ENCODE peak calls at places on chromosome 4, in nine cellular contexts. One of them, this sample, is unnamed.

GRCh38 chr4:92406488-92406887 is 102.7 kb downstream of the GRID2 start:
- DNase-seq in A549: no peak
- DNase-seq in K562: no peak
- DNase-seq in suprapubic skin: no peak
- DNase-seq in adrenal gland: no peak
- DNase-seq in stomach: no peak
- DNase-seq in ovary: no peak
- DNase-seq in NB4: no peak
- DNase-seq in uterus: no peak
- DNase-seq in this sample: no peak

GRCh38 chr4:81623434-81623833 is 151.7 kb upstream of the RASGEF1B start:
- DNase-seq in NB4: no peak
- DNase-seq in A549: no peak
- DNase-seq in ovary: no peak
- DNase-seq in suprapubic skin: no peak
- DNase-seq in adrenal gland: no peak
- DNase-seq in K562: no peak
- DNase-seq in stomach: no peak
- DNase-seq in uterus: no peak
- DNase-seq in this sample: no peak

GRCh38 chr4:80540349-80540748 is 204.8 kb downstream of the CFAP299 start:
- DNase-seq in K562: no peak
- DNase-seq in suprapubic skin: no peak
- DNase-seq in ovary: no peak
- DNase-seq in stomach: no peak
- DNase-seq in A549: no peak
- DNase-seq in uterus: no peak
- DNase-seq in NB4: no peak
- DNase-seq in adrenal gland: no peak
- DNase-seq in this sample: no peak

GRCh38 chr4:127656047-127656680 is 23.4 kb downstream of the INTU start:
- DNase-seq in suprapubic skin: no peak
- DNase-seq in stomach: no peak
- DNase-seq in A549: no peak
- DNase-seq in uterus: no peak
- DNase-seq in adrenal gland: no peak
- DNase-seq in K562: no peak
- DNase-seq in ovary: no peak
- DNase-seq in NB4: no peak
- DNase-seq in this sample: no peak

GRCh38 chr4:183200453-183200852 is 101.4 kb downstream of the WWC2 start:
- DNase-seq in suprapubic skin: no peak
- DNase-seq in ovary: peak
- DNase-seq in uterus: peak
- DNase-seq in stomach: peak
- DNase-seq in adrenal gland: peak
- DNase-seq in A549: peak
- DNase-seq in K562: no peak
- DNase-seq in NB4: no peak
- DNase-seq in this sample: no peak

GRCh38 chr4:67080158-67080557 is 465.1 kb downstream of the CENPC start:
- DNase-seq in A549: no peak
- DNase-seq in adrenal gland: no peak
- DNase-seq in suprapubic skin: no peak
- DNase-seq in stomach: no peak
- DNase-seq in NB4: no peak
- DNase-seq in K562: no peak
- DNase-seq in uterus: no peak
- DNase-seq in ovary: no peak
- DNase-seq in this sample: no peak

GRCh38 chr4:21726255-21726815 is 222.2 kb downstream of the KCNIP4 start:
- DNase-seq in NB4: no peak
- DNase-seq in ovary: no peak
- DNase-seq in stomach: no peak
- DNase-seq in suprapubic skin: no peak
- DNase-seq in K562: no peak
- DNase-seq in uterus: no peak
- DNase-seq in A549: no peak
- DNase-seq in adrenal gland: no peak
- DNase-seq in this sample: no peak

GRCh38 chr4:158025131-158025530 is 147.7 kb downstream of the GASK1B start:
- DNase-seq in A549: peak
- DNase-seq in K562: no peak
- DNase-seq in uterus: no peak
- DNase-seq in NB4: no peak
- DNase-seq in adrenal gland: no peak
- DNase-seq in suprapubic skin: no peak
- DNase-seq in stomach: no peak
- DNase-seq in ovary: no peak
- DNase-seq in this sample: no peak

GRCh38 chr4:140238353-140239041 is 84.5 kb upstream of the MAML3 start:
- DNase-seq in suprapubic skin: peak
- DNase-seq in stomach: peak
- DNase-seq in uterus: peak
- DNase-seq in K562: peak
- DNase-seq in A549: no peak
- DNase-seq in adrenal gland: peak
- DNase-seq in ovary: peak
- DNase-seq in NB4: peak
- DNase-seq in this sample: peak

GRCh38 chr4:2296621-2297601 is 35.0 kb upstream of the MXD4 start:
- DNase-seq in uterus: no peak
- DNase-seq in K562: no peak
- DNase-seq in ovary: no peak
- DNase-seq in NB4: no peak
- DNase-seq in adrenal gland: no peak
- DNase-seq in stomach: no peak
- DNase-seq in suprapubic skin: peak
- DNase-seq in A549: no peak
- DNase-seq in this sample: peak

GRCh38 chr4:52659016-52659721 is at the start of gene USP46:
- DNase-seq in stomach: peak
- DNase-seq in uterus: peak
- DNase-seq in ovary: peak
- DNase-seq in suprapubic skin: peak
- DNase-seq in K562: peak
- DNase-seq in NB4: peak
- DNase-seq in A549: peak
- DNase-seq in adrenal gland: peak
- DNase-seq in this sample: peak

GRCh38 chr4:101950258-101950979 is 159.9 kb downstream of the BANK1 start:
- DNase-seq in ovary: no peak
- DNase-seq in K562: no peak
- DNase-seq in stomach: no peak
- DNase-seq in A549: no peak
- DNase-seq in suprapubic skin: no peak
- DNase-seq in NB4: no peak
- DNase-seq in adrenal gland: no peak
- DNase-seq in uterus: no peak
- DNase-seq in this sample: no peak

GRCh38 chr4:123555500-123556273 is 159.1 kb downstream of the SPRY1 start:
- DNase-seq in uterus: peak
- DNase-seq in K562: peak
- DNase-seq in NB4: peak
- DNase-seq in suprapubic skin: peak
- DNase-seq in ovary: peak
- DNase-seq in adrenal gland: peak
- DNase-seq in A549: peak
- DNase-seq in stomach: peak
- DNase-seq in this sample: peak

GRCh38 chr4:108272566-108272965 is 103.8 kb upstream of the LEF1 start:
- DNase-seq in NB4: no peak
- DNase-seq in K562: no peak
- DNase-seq in A549: no peak
- DNase-seq in adrenal gland: no peak
- DNase-seq in suprapubic skin: no peak
- DNase-seq in stomach: no peak
- DNase-seq in ovary: no peak
- DNase-seq in uterus: no peak
- DNase-seq in this sample: no peak

GRCh38 chr4:186304816-186305520 is 39.0 kb downstream of the F11 start:
- DNase-seq in adrenal gland: no peak
- DNase-seq in NB4: no peak
- DNase-seq in uterus: no peak
- DNase-seq in ovary: no peak
- DNase-seq in K562: no peak
- DNase-seq in suprapubic skin: no peak
- DNase-seq in stomach: no peak
- DNase-seq in A549: no peak
- DNase-seq in this sample: peak

GRCh38 chr4:173609158-173609557 is 79.1 kb upstream of the HAND2 start:
- DNase-seq in adrenal gland: no peak
- DNase-seq in uterus: no peak
- DNase-seq in ovary: no peak
- DNase-seq in stomach: no peak
- DNase-seq in K562: no peak
- DNase-seq in suprapubic skin: no peak
- DNase-seq in NB4: no peak
- DNase-seq in A549: no peak
- DNase-seq in this sample: no peak

GRCh38 chr4:137664416-137664815 is 132.1 kb upstream of the PCDH18 start:
- DNase-seq in A549: no peak
- DNase-seq in stomach: no peak
- DNase-seq in adrenal gland: no peak
- DNase-seq in suprapubic skin: no peak
- DNase-seq in NB4: no peak
- DNase-seq in K562: no peak
- DNase-seq in ovary: no peak
- DNase-seq in uterus: no peak
- DNase-seq in this sample: no peak

GRCh38 chr4:74100531-74100930 is 1.5 kb upstream of the CXCL2 start:
- DNase-seq in adrenal gland: no peak
- DNase-seq in suprapubic skin: no peak
- DNase-seq in A549: no peak
- DNase-seq in uterus: no peak
- DNase-seq in stomach: no peak
- DNase-seq in ovary: no peak
- DNase-seq in NB4: no peak
- DNase-seq in K562: no peak
- DNase-seq in this sample: no peak

GRCh38 chr4:77990456-77990855 is 66.7 kb upstream of the FRAS1 start:
- DNase-seq in K562: no peak
- DNase-seq in NB4: no peak
- DNase-seq in uterus: no peak
- DNase-seq in adrenal gland: no peak
- DNase-seq in stomach: no peak
- DNase-seq in ovary: no peak
- DNase-seq in suprapubic skin: no peak
- DNase-seq in A549: no peak
- DNase-seq in this sample: no peak

GRCh38 chr4:8201341-8201781 is 2.3 kb downstream of the SH3TC1 start:
- DNase-seq in ovary: no peak
- DNase-seq in A549: no peak
- DNase-seq in stomach: no peak
- DNase-seq in NB4: peak
- DNase-seq in adrenal gland: no peak
- DNase-seq in suprapubic skin: no peak
- DNase-seq in K562: no peak
- DNase-seq in uterus: no peak
- DNase-seq in this sample: no peak
- TF ChIP-seq POLR2A in ovary: no peak
- TF ChIP-seq POLR2A in A549: no peak
- TF ChIP-seq POLR2A in stomach: no peak
- TF ChIP-seq POLR2A in NB4: no peak
- TF ChIP-seq POLR2A in adrenal gland: no peak
- TF ChIP-seq POLR2A in suprapubic skin: no peak
- TF ChIP-seq POLR2A in K562: no peak
- TF ChIP-seq POLR2A in uterus: no peak
- TF ChIP-seq POLR2A in this sample: no peak

DNA sequence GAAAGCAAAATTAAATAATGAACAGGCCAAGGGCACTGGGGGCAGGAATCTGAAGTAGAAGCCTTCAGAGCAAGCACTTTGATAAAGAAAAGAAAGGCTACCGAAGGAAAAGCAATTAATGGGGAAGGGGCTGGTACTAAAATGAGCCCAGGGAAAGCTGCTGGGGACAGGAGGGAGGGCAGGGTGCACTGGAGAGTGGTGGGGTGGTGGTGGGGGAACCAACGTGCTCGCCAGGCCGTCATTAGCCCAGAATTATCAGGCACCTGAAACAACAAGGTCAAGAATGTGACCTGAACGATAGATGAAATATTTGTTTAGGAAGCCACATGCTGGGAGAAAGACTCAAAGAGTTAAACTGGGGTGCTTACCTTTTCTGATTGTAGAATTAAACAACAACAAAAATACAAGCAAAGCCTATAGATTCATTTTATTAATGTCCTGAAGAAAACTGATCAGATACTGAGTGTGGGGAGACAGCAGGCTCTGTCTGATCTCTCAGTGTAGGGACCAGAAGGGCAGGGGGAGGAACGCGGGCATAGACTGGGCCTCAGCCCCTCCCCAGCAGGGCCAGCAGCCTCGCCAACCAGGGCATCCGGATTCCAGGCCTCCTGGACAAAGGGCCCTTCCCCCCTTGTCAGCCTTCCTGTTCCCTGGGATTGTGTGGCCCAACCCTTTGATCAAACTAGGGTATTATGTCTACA is 239.7 kb upstream of the KLF3 start:
- DNase-seq in A549: no peak
- DNase-seq in ovary: peak
- DNase-seq in uterus: peak
- DNase-seq in stomach: peak
- DNase-seq in K562: no peak
- DNase-seq in suprapubic skin: no peak
- DNase-seq in NB4: no peak
- DNase-seq in adrenal gland: peak
- DNase-seq in this sample: no peak
- H3K4me3 ChIP-seq in A549: no peak
- H3K4me3 ChIP-seq in ovary: no peak
- H3K4me3 ChIP-seq in uterus: no peak
- H3K4me3 ChIP-seq in stomach: no peak
- H3K4me3 ChIP-seq in K562: no peak
- H3K4me3 ChIP-seq in suprapubic skin: no peak
- H3K4me3 ChIP-seq in NB4: no peak
- H3K4me3 ChIP-seq in adrenal gland: no peak
- H3K4me3 ChIP-seq in this sample: no peak

DNA sequence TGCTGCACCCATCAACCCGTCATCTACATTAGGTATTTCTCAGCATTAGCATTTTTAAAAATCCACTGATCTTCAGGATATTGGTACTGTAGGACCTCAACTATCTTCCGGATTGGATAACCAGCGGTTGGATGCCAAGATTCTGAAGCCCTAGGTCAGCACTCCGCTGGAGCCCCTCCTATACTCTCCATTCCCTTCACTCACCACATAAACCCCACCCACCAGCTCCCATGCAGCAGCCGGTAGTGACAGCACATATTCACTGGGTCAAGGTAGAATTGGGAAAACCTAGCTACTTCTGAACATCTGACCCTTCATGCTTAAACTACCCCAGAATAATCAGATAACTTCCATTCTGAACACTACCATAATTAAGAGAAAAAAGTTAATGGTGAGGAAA is 134.9 kb downstream of the CORIN start:
- DNase-seq in stomach: no peak
- DNase-seq in K562: no peak
- DNase-seq in suprapubic skin: no peak
- DNase-seq in A549: no peak
- DNase-seq in adrenal gland: no peak
- DNase-seq in ovary: no peak
- DNase-seq in uterus: no peak
- DNase-seq in NB4: no peak
- DNase-seq in this sample: no peak
- TF ChIP-seq CTCF in stomach: no peak
- TF ChIP-seq CTCF in K562: no peak
- TF ChIP-seq CTCF in suprapubic skin: no peak
- TF ChIP-seq CTCF in A549: no peak
- TF ChIP-seq CTCF in adrenal gland: no peak
- TF ChIP-seq CTCF in ovary: no peak
- TF ChIP-seq CTCF in uterus: no peak
- TF ChIP-seq CTCF in NB4: no peak
- TF ChIP-seq CTCF in this sample: no peak

GRCh38 chr4:87941537-87942392 is 33.7 kb upstream of the SPP1 start:
- DNase-seq in NB4: no peak
- DNase-seq in suprapubic skin: no peak
- DNase-seq in uterus: no peak
- DNase-seq in A549: no peak
- DNase-seq in K562: no peak
- DNase-seq in stomach: no peak
- DNase-seq in ovary: no peak
- DNase-seq in adrenal gland: no peak
- DNase-seq in this sample: no peak
- TF ChIP-seq POLR2A in NB4: no peak
- TF ChIP-seq POLR2A in suprapubic skin: no peak
- TF ChIP-seq POLR2A in uterus: no peak
- TF ChIP-seq POLR2A in A549: no peak
- TF ChIP-seq POLR2A in K562: no peak
- TF ChIP-seq POLR2A in stomach: no peak
- TF ChIP-seq POLR2A in ovary: no peak
- TF ChIP-seq POLR2A in adrenal gland: no peak
- TF ChIP-seq POLR2A in this sample: no peak